ENCODE peak calls at places on chromosomes 11 and 22, in four cellular contexts. K is heart left ventricle, P is tibial nerve, A is OCI-LY7. I is an unnamed sample.

GRCh38 chr11:131739243-131739882 is 368.9 kb downstream of the NTM start:
- DNase-seq in K (no peak), P (no peak), A (no peak), I (no peak)

GRCh38 chr22:40176921-40177737 is 596 bp upstream of the TNRC6B start:
- DNase-seq in K (no peak), P (peak; percentile 26), A (peak; percentile 68), I (peak; percentile 32)

GRCh38 chr11:120467627-120468026 is 43.9 kb upstream of the GRIK4 start:
- DNase-seq in K (no peak), P (no peak), A (no peak), I (no peak)

GRCh38 chr22:20243545-20244249 is 24.4 kb downstream of the RTN4R start:
- DNase-seq in K (peak; percentile 86), P (no peak), A (peak; percentile 44), I (peak; percentile 58)

GRCh38 chr11:34668583-34669053 is 47.7 kb downstream of the EHF start:
- DNase-seq in K (no peak), P (no peak), A (no peak), I (no peak)

GRCh38 chr11:130151196-130151595 is 8.4 kb upstream of the ST14 start:
- DNase-seq in K (no peak), P (no peak), A (peak; percentile 37), I (no peak)

GRCh38 chr11:6635082-6635932 is 16.1 kb upstream of the TPP1 start:
- DNase-seq in K (peak; percentile 79), P (peak; percentile 33), A (no peak), I (no peak)

GRCh38 chr22:38906024-38906423 is 34.0 kb upstream of the CBX6 start:
- DNase-seq in K (no peak), P (no peak), A (no peak), I (no peak)

GRCh38 chr11:28169816-28170215 is 61.6 kb downstream of the METTL15 start:
- DNase-seq in K (no peak), P (no peak), A (no peak), I (no peak)

GRCh38 chr22:50018608-50019291 is 6.2 kb upstream of the IL17REL start:
- DNase-seq in K (no peak), P (no peak), A (no peak), I (no peak)

GRCh38 chr22:50738649-50739227 is 734 bp downstream of the ACR start:
- DNase-seq in K (no peak), P (no peak), A (no peak), I (no peak)

GRCh38 chr11:67694875-67695555 is 20.6 kb upstream of the ALDH3B2 start:
- DNase-seq in K (no peak), P (no peak), A (no peak), I (no peak)

GRCh38 chr11:35902961-35903360 is 40.9 kb upstream of the LDLRAD3 start:
- DNase-seq in K (no peak), P (no peak), A (no peak), I (no peak)

GRCh38 chr11:1336836-1337646 is 27.6 kb upstream of the TOLLIP start:
- DNase-seq in K (no peak), P (peak; percentile 7), A (peak; percentile 32), I (peak; percentile 42)

GRCh38 chr11:75267171-75267970 is 26.8 kb downstream of the TPBGL start:
- DNase-seq in K (no peak), P (no peak), A (peak; percentile 35), I (no peak)

GRCh38 chr11:9396752-9397151 is 12.3 kb downstream of the IPO7 start:
- DNase-seq in K (no peak), P (no peak), A (no peak), I (no peak)

GRCh38 chr11:72240461-72241289 is 3.3 kb downstream of the PHOX2A start:
- DNase-seq in K (no peak), P (no peak), A (no peak), I (no peak)

GRCh38 chr11:125938418-125938817 is 7.4 kb upstream of the VSIG10L2 start:
- DNase-seq in K (no peak), P (no peak), A (peak; percentile 23), I (no peak)

GRCh38 chr11:115222218-115222862 is 281.9 kb downstream of the CADM1 start:
- DNase-seq in K (no peak), P (no peak), A (peak; percentile 68), I (no peak)

GRCh38 chr22:50305658-50306566 is 1.5 kb downstream of the PLXNB2 start:
- DNase-seq in K (peak; percentile 88), P (peak; percentile 59), A (no peak), I (no peak)

GRCh38 chr22:28920757-28921584 is 37.6 kb downstream of the ZNRF3 start:
- DNase-seq in K (no peak), P (no peak), A (peak; percentile 24), I (no peak)

GRCh38 chr22:39013923-39014722 is at the start of gene APOBEC3C:
- DNase-seq in K (peak; percentile 78), P (peak; percentile 83), A (peak; percentile 70), I (peak; percentile 42)

GRCh38 chr22:23395476-23396361 is 184.4 kb downstream of the IGLL1 start:
- DNase-seq in K (no peak), P (no peak), A (no peak), I (no peak)

GRCh38 chr11:95156916-95157568 is 67.4 kb downstream of the ENDOD1 start:
- DNase-seq in K (peak; percentile 26), P (no peak), A (no peak), I (no peak)

GRCh38 chr11:113201055-113201818 is 113.1 kb upstream of the TTC12 start:
- DNase-seq in K (no peak), P (no peak), A (no peak), I (no peak)

GRCh38 chr11:122910775-122911174 is 28.2 kb downstream of the JHY start:
- DNase-seq in K (no peak), P (no peak), A (no peak), I (no peak)

GRCh38 chr22:29979645-29980303 is 96.8 kb downstream of the MTMR3 start:
- DNase-seq in K (no peak), P (no peak), A (no peak), I (no peak)

GRCh38 chr11:61551630-61552029 is 29.2 kb downstream of the SYT7 start:
- DNase-seq in K (peak; percentile 82), P (no peak), A (no peak), I (no peak)

GRCh38 chr11:126337472-126338241 is 17.8 kb upstream of the ST3GAL4 start:
- DNase-seq in K (no peak), P (no peak), A (no peak), I (no peak)

GRCh38 chr11:14253437-14253836 is 105.5 kb downstream of the RRAS2 start:
- DNase-seq in K (no peak), P (no peak), A (no peak), I (no peak)

GRCh38 chr22:35335936-35336781 is 36.5 kb downstream of the TOM1 start:
- DNase-seq in K (peak; percentile 52), P (no peak), A (no peak), I (no peak)

GRCh38 chr11:46270707-46271106 is 6.8 kb upstream of the CREB3L1 start:
- DNase-seq in K (no peak), P (no peak), A (no peak), I (no peak)

GRCh38 chr11:5809905-5810792 is 1.4 kb downstream of the OR52N2 start:
- DNase-seq in K (no peak), P (no peak), A (no peak), I (no peak)

GRCh38 chr11:88352139-88352538 is 14.6 kb upstream of the CTSC start:
- DNase-seq in K (no peak), P (no peak), A (no peak), I (no peak)

GRCh38 chr11:3109921-3110706 is 52.9 kb upstream of the CARS1 start:
- DNase-seq in K (peak; percentile 29), P (no peak), A (peak; percentile 20), I (no peak)

GRCh38 chr11:41534861-41535260 is 75.4 kb upstream of the LRRC4C start:
- DNase-seq in K (no peak), P (no peak), A (no peak), I (no peak)

GRCh38 chr11:41536001-41536568 is 76.6 kb upstream of the LRRC4C start:
- DNase-seq in K (no peak), P (no peak), A (no peak), I (no peak)

GRCh38 chr11:41532413-41532812 is 73.0 kb upstream of the LRRC4C start:
- DNase-seq in K (no peak), P (no peak), A (no peak), I (no peak)

DNA sequence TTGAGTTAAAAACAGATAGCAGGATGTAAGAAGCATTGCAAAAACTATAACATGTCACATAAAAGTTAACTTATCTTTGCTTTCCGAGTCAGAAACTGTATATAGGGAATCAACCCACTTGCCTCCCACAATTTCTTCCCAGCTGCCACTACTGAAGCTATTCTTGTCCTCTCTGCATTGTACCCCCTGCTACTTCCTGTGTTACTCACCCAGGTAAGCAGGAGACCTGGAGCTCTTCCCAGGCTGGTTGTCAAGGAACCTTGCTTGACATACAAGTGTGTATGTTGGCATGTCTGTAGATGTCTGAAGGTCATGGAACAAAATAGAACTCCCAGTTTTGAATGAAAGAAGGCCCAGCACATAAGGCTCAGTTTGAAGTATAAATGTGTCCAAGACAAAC is 74.3 kb upstream of the LRRC4C start:
- DNase-seq in K (no peak), P (no peak), A (no peak), I (no peak)
- TF ChIP-seq CTCF in K (no peak), P (no peak), A (no peak), I (no peak)

DNA sequence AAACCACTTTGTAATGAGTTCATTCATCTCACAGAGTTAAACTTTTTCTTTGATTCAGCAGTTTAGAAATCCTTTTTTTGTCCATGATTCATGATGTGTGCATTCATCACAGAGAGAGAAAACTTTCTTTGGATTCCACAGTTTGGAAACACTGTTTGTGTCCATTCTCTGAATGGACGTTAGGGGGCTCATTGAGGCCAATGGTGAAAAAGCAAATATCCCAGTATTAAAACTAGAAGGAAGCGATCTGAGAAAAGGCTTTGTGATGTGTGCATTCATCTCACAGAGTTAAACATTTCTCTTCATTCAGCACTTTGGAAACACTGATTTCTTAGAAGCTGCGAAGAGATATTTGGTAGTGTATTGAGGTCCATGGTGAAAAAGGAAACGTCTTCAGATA is 155.6 kb upstream of the TRIM48 start:
- DNase-seq in K (no peak), P (no peak), A (no peak), I (no peak)
- H3K9me3 ChIP-seq in K (no peaks in the 10 kb centered on the region), P (peaks cover 72% of the 10 kb centered on the region), A (peaks cover 35% of the 10 kb centered on the region), I (peaks cover 14% of the 10 kb centered on the region)

GRCh38 chr11:69746780-69747742 is 28.1 kb downstream of the FGF4 start:
- DNase-seq in K (no peak), P (no peak), A (no peak), I (no peak)
- TF ChIP-seq CTCF in K (no peak), P (no peak), A (no peak), I (no peak)

GRCh38 chr22:48541401-48542098 is 1286.1 kb downstream of the BRD1 start:
- DNase-seq in K (no peak), P (no peak), A (no peak), I (no peak)

GRCh38 chr22:48548391-48548790 is 1279.3 kb downstream of the BRD1 start:
- DNase-seq in K (no peak), P (no peak), A (no peak), I (no peak)

GRCh38 chr22:48546653-48547424 is 1280.8 kb downstream of the BRD1 start:
- DNase-seq in K (no peak), P (no peak), A (no peak), I (no peak)

GRCh38 chr22:48547971-48548370 is 1279.7 kb downstream of the BRD1 start:
- DNase-seq in K (no peak), P (no peak), A (no peak), I (no peak)

DNA sequence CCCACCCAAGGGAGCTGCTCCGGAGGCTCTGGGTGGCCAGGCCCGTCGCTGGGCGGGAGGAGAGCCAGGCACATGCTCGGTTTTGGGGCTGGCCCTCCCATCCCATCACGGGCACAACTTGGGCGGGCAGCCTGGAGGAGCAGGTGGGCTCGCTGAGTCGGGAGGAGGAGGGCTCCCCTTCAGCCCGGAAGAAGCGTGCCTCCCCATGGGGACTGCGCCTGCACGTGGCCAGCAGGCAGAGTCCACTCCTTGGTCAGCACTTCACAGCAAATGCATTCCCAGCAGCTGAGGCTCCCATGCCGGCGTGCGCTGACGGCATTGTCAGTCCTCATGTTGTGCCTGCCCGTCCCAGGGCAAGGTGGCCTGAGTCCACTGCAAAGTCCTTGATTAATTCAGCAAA is 1281.7 kb downstream of the BRD1 start:
- DNase-seq in K (no peak), P (no peak), A (no peak), I (no peak)
- H3K9me3 ChIP-seq in K (no peaks in the 10 kb centered on the region), P (no peaks in the 10 kb centered on the region), A (no peaks in the 10 kb centered on the region), I (no peaks in the 10 kb centered on the region)